ENCODE peak calls at places on chromosomes 13 and 19, in four cellular contexts. B, J, N and Y are unnamed samples.

GRCh38 chr19:12774588-12775555 is at the start of gene HOOK2:
- DNase-seq in J (no peak), N (no peak), B (peak; percentile 15), Y (peak; percentile 79)

GRCh38 chr13:28204690-28205443 is 66.5 kb downstream of the PAN3 start:
- DNase-seq in B (no peak), N (no peak), J (no peak), Y (no peak)

GRCh38 chr13:81048026-81048461 is 707.1 kb upstream of the SPRY2 start:
- DNase-seq in J (no peak), B (no peak), N (no peak), Y (no peak)

GRCh38 chr13:38954844-38955243 is 35.8 kb downstream of the STOML3 start:
- DNase-seq in B (no peak), J (no peak), N (no peak), Y (no peak)

GRCh38 chr13:98751397-98752110 is 918 bp downstream of the SLC15A1 start:
- DNase-seq in N (no peak), B (no peak), J (peak; percentile 24), Y (no peak)

GRCh38 chr19:55383789-55384575 is at the start of gene TMEM238:
- DNase-seq in N (peak; percentile 76), J (peak; percentile 82), B (peak; percentile 55), Y (peak; percentile 78)

GRCh38 chr13:112965573-112966115 is 3.4 kb upstream of the MCF2L start:
- DNase-seq in J (no peak), B (no peak), N (peak; percentile 31), Y (peak; percentile 47)

GRCh38 chr19:13169769-13170168 is 19.6 kb downstream of the IER2 start:
- DNase-seq in B (no peak), J (peak; percentile 83), N (no peak), Y (no peak)

GRCh38 chr13:69820180-69820579 is 287.4 kb upstream of the ATXN8OS start:
- DNase-seq in B (no peak), N (no peak), J (no peak), Y (no peak)

GRCh38 chr13:90719452-90719851 is 628.0 kb upstream of the MIR17HG start:
- DNase-seq in B (no peak), J (no peak), N (no peak), Y (no peak)

GRCh38 chr19:6056801-6057650 is 53.3 kb downstream of the RFX2 start:
- DNase-seq in N (peak; percentile 84), B (no peak), J (peak; percentile 93), Y (no peak)

GRCh38 chr13:79290595-79291244 is 115.3 kb downstream of the RBM26 start:
- DNase-seq in B (no peak), J (no peak), N (no peak), Y (no peak)

GRCh38 chr19:39996218-39996810 is 546 bp upstream of the ZNF546 start:
- DNase-seq in N (no peak), B (no peak), J (peak; percentile 65), Y (no peak)

GRCh38 chr13:103952183-103952582 is 886.0 kb upstream of the SLC10A2 start:
- DNase-seq in B (no peak), N (no peak), J (no peak), Y (no peak)

GRCh38 chr13:23160241-23161175 is 20.3 kb upstream of the SGCG start:
- DNase-seq in N (no peak), B (no peak), J (no peak), Y (no peak)

GRCh38 chr13:49810825-49811526 is 18.5 kb upstream of the KPNA3 start:
- DNase-seq in N (no peak), B (no peak), J (peak; percentile 44), Y (no peak)

GRCh38 chr19:2575734-2576481 is 100.0 kb downstream of the GADD45B start:
- DNase-seq in N (peak; percentile 92), B (no peak), J (peak; percentile 76), Y (peak; percentile 91)

GRCh38 chr13:100646030-100646673 is 28.4 kb downstream of the TMTC4 start:
- DNase-seq in J (peak; percentile 13), B (no peak), N (no peak), Y (no peak)

GRCh38 chr13:108902557-108903155 is 273.2 kb downstream of the MYO16 start:
- DNase-seq in J (no peak), B (no peak), N (no peak), Y (no peak)

GRCh38 chr13:97974773-97975172 is 21.3 kb downstream of the IPO5 start:
- DNase-seq in B (no peak), N (no peak), J (no peak), Y (no peak)

GRCh38 chr13:102945324-102945815 is 99.5 kb downstream of the ERCC5 start:
- DNase-seq in N (no peak), B (no peak), J (no peak), Y (no peak)

GRCh38 chr13:94708031-94708571 is 4.2 kb downstream of the SOX21 start:
- DNase-seq in N (no peak), J (peak; percentile 28), B (no peak), Y (no peak)

GRCh38 chr19:50779504-50780457 is 9.5 kb downstream of the GPR32 start:
- DNase-seq in N (no peak), J (peak; percentile 80), B (no peak), Y (no peak)